ENCODE peak calls at places on chromosomes 13 and 19, in four cellular contexts. B, D, M and U are unnamed samples.

GRCh38 chr19:4647676-4648644 is 8.6 kb downstream of the TNFAIP8L1 start:
- DNase-seq in B (no peak), D (peak; percentile 56), M (no peak), U (peak; percentile 70)

GRCh38 chr13:111251646-111252448 is 68.6 kb upstream of the TEX29 start:
- DNase-seq in B (no peak), D (no peak), M (no peak), U (no peak)

GRCh38 chr19:27764186-27764804 is 1448.7 kb downstream of the UQCRFS1 start:
- DNase-seq in B (no peak), D (no peak), M (no peak), U (no peak)

GRCh38 chr13:40031031-40031430 is 375.6 kb downstream of the COG6 start:
- DNase-seq in M (peak; percentile 80), B (no peak), D (no peak), U (no peak)

GRCh38 chr19:49423985-49424303 is 703 bp upstream of the PTH2 start:
- DNase-seq in D (no peak), B (no peak), M (no peak), U (no peak)

GRCh38 chr19:10115392-10116084 is 4.0 kb downstream of the P2RY11 start:
- DNase-seq in D (no peak), B (peak; percentile 46), M (no peak), U (no peak)

GRCh38 chr19:43797118-43797517 is 5.1 kb downstream of the LYPD5 start:
- DNase-seq in D (no peak), B (no peak), M (no peak), U (no peak)

GRCh38 chr19:52735734-52736133 is 890 bp upstream of the ZNF611 start:
- DNase-seq in B (peak; percentile 83), M (peak; percentile 60), D (peak; percentile 77), U (peak; percentile 60)

GRCh38 chr19:45477713-45478453 is 10.1 kb downstream of the FOSB start:
- DNase-seq in M (no peak), B (no peak), D (no peak), U (no peak)

GRCh38 chr19:37925212-37925611 is 18.2 kb downstream of the SIPA1L3 start:
- DNase-seq in M (no peak), D (no peak), B (no peak), U (no peak)

GRCh38 chr13:48580185-48580803 is 47.4 kb upstream of the RCBTB2 start:
- DNase-seq in M (no peak), D (peak; percentile 53), B (no peak), U (peak; percentile 75)

GRCh38 chr19:39237200-39238184 is 7.3 kb downstream of the IFNL3 start:
- DNase-seq in B (peak; percentile 91), M (no peak), D (no peak), U (no peak)

DNA sequence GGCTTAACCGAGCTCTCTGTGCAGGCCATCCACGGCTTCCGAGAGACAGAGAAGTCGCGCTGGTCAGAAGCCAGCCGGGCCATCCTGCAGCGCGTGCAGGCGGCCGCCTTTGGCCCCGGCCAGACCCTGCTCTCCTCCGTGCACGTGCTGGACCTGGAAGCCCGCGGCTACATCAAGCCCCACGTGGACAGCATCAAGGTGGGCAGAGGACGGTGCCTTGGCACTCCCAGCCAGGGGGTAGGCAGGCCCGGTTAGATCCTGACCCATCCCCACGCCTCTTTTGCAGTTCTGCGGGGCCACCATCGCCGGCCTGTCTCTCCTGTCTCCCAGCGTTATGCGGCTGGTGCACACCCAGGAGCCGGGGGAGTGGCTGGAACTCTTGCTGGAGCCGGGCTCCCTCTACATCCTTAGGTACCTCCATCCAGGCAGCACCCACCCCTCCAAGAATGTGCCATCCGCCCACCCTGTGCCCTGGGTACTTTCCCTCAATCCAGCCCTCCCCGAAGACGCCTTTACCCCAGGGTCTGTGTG is 1.5 kb downstream of the PSPN start:
- DNase-seq in B (no peak), M (no peak), D (no peak), U (no peak)
- H3K4me3 ChIP-seq in B (peak overlapping the region; percentile 92), M (no peak overlapping the region), D (peak overlapping the region; percentile 90), U (no peak overlapping the region)

DNA sequence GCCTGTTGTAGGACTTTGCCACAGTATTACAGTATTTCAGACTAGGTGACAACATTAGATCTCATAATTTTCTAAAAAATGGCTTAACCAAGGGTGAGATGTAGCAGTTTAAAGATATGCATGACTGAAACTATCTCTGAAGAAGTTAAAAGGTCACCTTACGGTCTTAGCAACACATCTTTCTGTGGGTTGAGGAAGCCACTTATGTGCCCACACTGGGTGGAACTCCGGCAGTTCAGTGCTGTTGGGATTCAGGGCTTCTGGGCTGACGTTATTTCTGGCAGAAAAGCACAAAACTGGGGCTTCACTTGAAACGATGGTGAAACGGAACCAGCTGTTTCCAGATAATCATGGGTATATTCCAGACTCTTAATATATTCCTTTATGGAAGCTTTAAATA is 697.3 kb downstream of the PCDH9 start:
- DNase-seq in B (no peak), M (no peak), D (no peak), U (no peak)
- H3K27ac ChIP-seq in B (no peak overlapping the region), M (no peak overlapping the region), D (no peak overlapping the region), U (no peak overlapping the region)

GRCh38 chr19:920051-920857 is 3.1 kb downstream of the KISS1R start:
- DNase-seq in M (no peak), B (no peak), D (no peak), U (peak; percentile 53)
- H3K4me3 ChIP-seq in M (no peak overlapping the region), B (peak overlapping the region; percentile 39), D (peak overlapping the region; percentile 36), U (peak overlapping the region; percentile 13)

DNA sequence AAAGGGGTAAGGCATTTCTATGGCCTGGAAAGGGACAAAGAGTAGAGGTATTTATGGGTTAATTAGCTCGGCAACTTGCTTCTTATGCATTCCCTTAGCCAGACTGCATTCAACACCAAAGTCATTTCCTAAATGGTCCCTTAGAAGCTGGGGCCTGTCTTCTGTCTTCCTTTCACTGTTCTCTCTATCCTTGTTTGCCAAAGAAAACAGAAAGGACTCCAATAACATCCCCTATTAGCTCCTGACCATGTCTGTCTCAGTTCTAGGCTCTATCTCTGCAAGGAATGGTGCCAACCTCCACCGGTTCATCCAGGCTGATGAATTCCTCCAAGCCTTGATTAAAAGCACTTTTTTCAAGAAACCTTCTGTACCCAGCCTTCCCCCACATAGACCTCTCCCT is 123.5 kb downstream of the KCTD12 start:
- DNase-seq in D (no peak), B (no peak), M (no peak), U (peak; percentile 44)
- H3K27ac ChIP-seq in D (no peak overlapping the region), B (no peak overlapping the region), M (no peak overlapping the region), U (no peak overlapping the region)